ENCODE peak calls at places on chromosomes 4 and X, in four cellular contexts. M is C1 segment of cervical spinal cord; V is GM03348; L is activated CD4-positive, alpha-beta T cell treated with anti-CD3 and anti-CD28 coated beads for 4 hours. J is an unnamed sample.
A peak's percentile ranks its signal among the peaks of the same experiment; 100 is the strongest.

GRCh38 chr4:108172780-108173598 is 4.3 kb upstream of the LEF1 start:
- DNase-seq in V (peak; percentile 51), M (no peak), L (peak; percentile 75), J (peak; percentile 97)

GRCh38 chr4:66906314-66906713 is 639.0 kb downstream of the CENPC start:
- DNase-seq in V (no peak), M (no peak), L (no peak), J (peak; percentile 1)

GRCh38 chrX:37388413-37388812 is 39.2 kb downstream of the PRRG1 start:
- DNase-seq in V (no peak), M (no peak), L (no peak), J (no peak)

GRCh38 chrX:19981987-19982386 is 8.9 kb downstream of the BCLAF3 start:
- DNase-seq in M (no peak), L (no peak), V (no peak), J (no peak)

GRCh38 chr4:16588651-16589050 is 309.8 kb downstream of the LDB2 start:
- DNase-seq in L (no peak), M (no peak), V (no peak), J (no peak)

GRCh38 chr4:155879767-155880166 is 13.7 kb upstream of the ASIC5 start:
- DNase-seq in L (no peak), M (no peak), V (no peak), J (no peak)

GRCh38 chrX:40298569-40298968 is 200.8 kb upstream of the BCOR start:
- DNase-seq in M (no peak), V (no peak), L (no peak), J (no peak)

GRCh38 chr4:54958236-54958635 is 167.2 kb downstream of the KDR start:
- DNase-seq in M (no peak), L (no peak), V (no peak), J (no peak)

GRCh38 chrX:13732246-13733067 is 2.0 kb downstream of the TRAPPC2 start:
- DNase-seq in M (no peak), V (peak; percentile 17), L (no peak), J (no peak)

GRCh38 chr4:39435875-39436563 is 22.7 kb downstream of the RPL9 start:
- DNase-seq in V (peak; percentile 20), M (no peak), L (no peak), J (no peak)

GRCh38 chrX:118088084-118088483 is 28.5 kb downstream of the KLHL13 start:
- DNase-seq in M (no peak), V (no peak), L (no peak), J (no peak)

GRCh38 chrX:1485033-1485432 is 32.3 kb upstream of the ASMTL start:
- DNase-seq in M (no peak), V (no peak), L (no peak), J (no peak)

GRCh38 chrX:67619253-67619652 is 75.4 kb downstream of the AR start:
- DNase-seq in L (no peak), M (no peak), V (peak; percentile 1), J (peak; percentile 2)

GRCh38 chrX:24646745-24647182 is 383 bp downstream of the PCYT1B start:
- DNase-seq in M (peak; percentile 18), L (no peak), V (peak; percentile 2), J (no peak)

GRCh38 chr4:37693450-37694190 is 7.4 kb upstream of the RELL1 start:
- DNase-seq in V (peak; percentile 71), L (no peak), M (no peak), J (no peak)

GRCh38 chr4:77047037-77047436 is 28.8 kb downstream of the CCNI start:
- DNase-seq in L (no peak), V (no peak), M (no peak), J (peak; percentile 13)

GRCh38 chr4:108397850-108398249 is 222.5 kb upstream of the RPL34 start:
- DNase-seq in V (no peak), L (no peak), M (no peak), J (peak; percentile 47)

GRCh38 chr4:2008921-2009650 is at the start of gene NELFA:
- DNase-seq in M (peak; percentile 99), L (peak; percentile 96), V (peak; percentile 94), J (peak; percentile 89)

GRCh38 chr4:184697956-184698355 is 35.9 kb downstream of the CENPU start:
- DNase-seq in M (no peak), L (no peak), V (no peak), J (no peak)

GRCh38 chr4:73434311-73434710 is 1.7 kb upstream of the AFP start:
- DNase-seq in L (no peak), V (peak; percentile 17), M (no peak), J (peak; percentile 29)

GRCh38 chr4:93771640-93772411 is 56.7 kb upstream of the ATOH1 start:
- DNase-seq in L (no peak), V (no peak), M (no peak), J (no peak)

J was measured in SW480.